ENCODE peak calls at places on chromosomes 1 and 21, in six cellular contexts. One of them, this sample, is unnamed.

GRCh38 chr1:57133686-57134085 is 167.9 kb upstream of the C8B start:
- DNase-seq in GM06990: no peak
- DNase-seq in neural crest cell: no peak
- DNase-seq in H9: no peak
- DNase-seq in mucosa of descending colon: no peak
- DNase-seq in lower leg skin: no peak
- DNase-seq in this sample: no peak

GRCh38 chr1:117346206-117346928 is 20.9 kb upstream of the MAN1A2 start:
- DNase-seq in GM06990: no peak
- DNase-seq in neural crest cell: no peak
- DNase-seq in H9: no peak
- DNase-seq in mucosa of descending colon: no peak
- DNase-seq in lower leg skin: no peak
- DNase-seq in this sample: no peak

GRCh38 chr1:159214149-159214760 is 9.6 kb downstream of the ACKR1 start:
- DNase-seq in GM06990: no peak
- DNase-seq in neural crest cell: peak
- DNase-seq in H9: peak
- DNase-seq in mucosa of descending colon: peak
- DNase-seq in lower leg skin: no peak
- DNase-seq in this sample: peak

GRCh38 chr1:7267493-7267892 is 482.2 kb downstream of the CAMTA1 start:
- DNase-seq in GM06990: no peak
- DNase-seq in neural crest cell: no peak
- DNase-seq in H9: no peak
- DNase-seq in mucosa of descending colon: no peak
- DNase-seq in lower leg skin: peak
- DNase-seq in this sample: no peak

GRCh38 chr21:45871616-45872236 is 109.8 kb upstream of the COL6A1 start:
- DNase-seq in GM06990: no peak
- DNase-seq in neural crest cell: no peak
- DNase-seq in H9: peak
- DNase-seq in mucosa of descending colon: no peak
- DNase-seq in lower leg skin: no peak
- DNase-seq in this sample: no peak

GRCh38 chr21:20882462-20883415 is 115.5 kb upstream of the NCAM2 start:
- DNase-seq in GM06990: no peak
- DNase-seq in neural crest cell: peak
- DNase-seq in H9: peak
- DNase-seq in mucosa of descending colon: peak
- DNase-seq in lower leg skin: no peak
- DNase-seq in this sample: no peak

GRCh38 chr1:17516303-17517214 is 22.9 kb upstream of the ARHGEF10L start:
- DNase-seq in GM06990: no peak
- DNase-seq in neural crest cell: no peak
- DNase-seq in H9: no peak
- DNase-seq in mucosa of descending colon: peak
- DNase-seq in lower leg skin: no peak
- DNase-seq in this sample: no peak

GRCh38 chr1:235650341-235651169 is 971 bp upstream of the GNG4 start:
- DNase-seq in GM06990: no peak
- DNase-seq in neural crest cell: peak
- DNase-seq in H9: peak
- DNase-seq in mucosa of descending colon: peak
- DNase-seq in lower leg skin: peak
- DNase-seq in this sample: peak

GRCh38 chr21:45522986-45523385 is 19.3 kb downstream of the SLC19A1 start:
- DNase-seq in GM06990: no peak
- DNase-seq in neural crest cell: no peak
- DNase-seq in H9: no peak
- DNase-seq in mucosa of descending colon: no peak
- DNase-seq in lower leg skin: peak
- DNase-seq in this sample: no peak

GRCh38 chr1:31822766-31823165 is 6.9 kb upstream of the SPOCD1 start:
- DNase-seq in GM06990: no peak
- DNase-seq in neural crest cell: no peak
- DNase-seq in H9: no peak
- DNase-seq in mucosa of descending colon: no peak
- DNase-seq in lower leg skin: no peak
- DNase-seq in this sample: no peak

GRCh38 chr1:160204526-160205241 is 500 bp upstream of the PEA15 start:
- DNase-seq in GM06990: peak
- DNase-seq in neural crest cell: no peak
- DNase-seq in H9: no peak
- DNase-seq in mucosa of descending colon: peak
- DNase-seq in lower leg skin: peak
- DNase-seq in this sample: peak

GRCh38 chr1:102318104-102318806 is 321.5 kb upstream of the OLFM3 start:
- DNase-seq in GM06990: no peak
- DNase-seq in neural crest cell: no peak
- DNase-seq in H9: no peak
- DNase-seq in mucosa of descending colon: no peak
- DNase-seq in lower leg skin: no peak
- DNase-seq in this sample: no peak

GRCh38 chr1:43031316-43032203 is 72.9 kb upstream of the SLC2A1 start:
- DNase-seq in GM06990: no peak
- DNase-seq in neural crest cell: no peak
- DNase-seq in H9: no peak
- DNase-seq in mucosa of descending colon: peak
- DNase-seq in lower leg skin: no peak
- DNase-seq in this sample: no peak

GRCh38 chr1:34985063-34985770 is at the start of gene TMEM35B:
- DNase-seq in GM06990: peak
- DNase-seq in neural crest cell: peak
- DNase-seq in H9: peak
- DNase-seq in mucosa of descending colon: peak
- DNase-seq in lower leg skin: peak
- DNase-seq in this sample: peak

GRCh38 chr1:244315996-244316395 is 135.7 kb downstream of the ADSS2 start:
- DNase-seq in GM06990: no peak
- DNase-seq in neural crest cell: no peak
- DNase-seq in H9: no peak
- DNase-seq in mucosa of descending colon: no peak
- DNase-seq in lower leg skin: peak
- DNase-seq in this sample: no peak

GRCh38 chr1:10578070-10578469 is 103.3 kb downstream of the PEX14 start:
- DNase-seq in GM06990: no peak
- DNase-seq in neural crest cell: no peak
- DNase-seq in H9: no peak
- DNase-seq in mucosa of descending colon: no peak
- DNase-seq in lower leg skin: no peak
- DNase-seq in this sample: no peak

GRCh38 chr1:111882537-111882936 is 106.9 kb downstream of the KCND3 start:
- DNase-seq in GM06990: no peak
- DNase-seq in neural crest cell: no peak
- DNase-seq in H9: no peak
- DNase-seq in mucosa of descending colon: no peak
- DNase-seq in lower leg skin: no peak
- DNase-seq in this sample: no peak

GRCh38 chr1:202873026-202873425 is 15.9 kb downstream of the RABIF start:
- DNase-seq in GM06990: no peak
- DNase-seq in neural crest cell: no peak
- DNase-seq in H9: no peak
- DNase-seq in mucosa of descending colon: no peak
- DNase-seq in lower leg skin: no peak
- DNase-seq in this sample: no peak

GRCh38 chr1:98203461-98203860 is 282.6 kb upstream of the DPYD start:
- DNase-seq in GM06990: no peak
- DNase-seq in neural crest cell: no peak
- DNase-seq in H9: no peak
- DNase-seq in mucosa of descending colon: no peak
- DNase-seq in lower leg skin: no peak
- DNase-seq in this sample: no peak

GRCh38 chr1:40059292-40059959 is 18.9 kb downstream of the CAP1 start:
- DNase-seq in GM06990: peak
- DNase-seq in neural crest cell: no peak
- DNase-seq in H9: peak
- DNase-seq in mucosa of descending colon: no peak
- DNase-seq in lower leg skin: no peak
- DNase-seq in this sample: no peak

GRCh38 chr1:43801203-43801602 is 93.9 kb downstream of the ST3GAL3 start:
- DNase-seq in GM06990: no peak
- DNase-seq in neural crest cell: no peak
- DNase-seq in H9: no peak
- DNase-seq in mucosa of descending colon: no peak
- DNase-seq in lower leg skin: no peak
- DNase-seq in this sample: no peak

GRCh38 chr1:168452329-168452728 is 91.5 kb downstream of the XCL2 start:
- DNase-seq in GM06990: no peak
- DNase-seq in neural crest cell: no peak
- DNase-seq in H9: no peak
- DNase-seq in mucosa of descending colon: no peak
- DNase-seq in lower leg skin: no peak
- DNase-seq in this sample: no peak
- TF ChIP-seq CTCF in GM06990: peak
- TF ChIP-seq CTCF in neural crest cell: peak
- TF ChIP-seq CTCF in H9: peak
- TF ChIP-seq CTCF in mucosa of descending colon: no peak
- TF ChIP-seq CTCF in lower leg skin: no peak
- TF ChIP-seq CTCF in this sample: peak

DNA sequence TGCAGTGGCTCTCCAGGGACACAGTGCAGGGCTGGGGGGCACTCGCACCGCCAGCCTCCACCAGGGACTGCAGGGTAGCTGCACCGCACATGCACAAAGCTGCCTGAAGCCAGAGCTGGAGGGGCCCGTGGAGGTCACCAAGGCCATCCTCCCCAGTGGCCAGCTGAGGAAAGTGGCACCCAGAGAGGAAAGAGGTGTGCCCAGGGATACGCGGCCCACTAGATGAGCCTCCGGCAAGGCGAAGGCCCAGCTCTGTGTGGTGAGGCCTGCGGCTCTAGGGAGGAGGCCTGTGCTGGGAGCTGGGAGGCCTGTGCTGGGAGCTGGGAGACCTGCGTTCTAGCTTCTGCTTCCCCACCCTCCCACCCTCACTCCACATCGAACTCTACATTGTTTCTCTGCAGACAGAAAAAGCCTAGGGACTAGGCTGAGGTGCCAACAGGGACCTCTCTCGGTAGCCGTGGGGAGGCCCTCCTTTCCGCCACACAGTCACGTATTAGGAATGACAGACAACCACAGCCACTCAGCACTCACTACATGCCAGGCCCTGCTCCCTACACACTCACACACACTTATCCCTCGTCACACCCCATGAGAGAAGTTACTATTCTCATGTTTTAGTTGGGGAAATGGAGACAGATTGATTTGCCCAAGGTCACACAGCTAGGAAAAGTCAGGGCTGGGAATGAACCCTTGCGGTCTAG is 921 bp upstream of the ASCL5 start:
- DNase-seq in GM06990: no peak
- DNase-seq in neural crest cell: no peak
- DNase-seq in H9: no peak
- DNase-seq in mucosa of descending colon: no peak
- DNase-seq in lower leg skin: no peak
- DNase-seq in this sample: no peak
- TF ChIP-seq CTCF in GM06990: no peak
- TF ChIP-seq CTCF in neural crest cell: no peak
- TF ChIP-seq CTCF in H9: no peak
- TF ChIP-seq CTCF in mucosa of descending colon: no peak
- TF ChIP-seq CTCF in lower leg skin: no peak
- TF ChIP-seq CTCF in this sample: no peak

GRCh38 chr1:66220477-66220876 is 313.5 kb upstream of the SGIP1 start:
- DNase-seq in GM06990: no peak
- DNase-seq in neural crest cell: no peak
- DNase-seq in H9: no peak
- DNase-seq in mucosa of descending colon: no peak
- DNase-seq in lower leg skin: no peak
- DNase-seq in this sample: no peak
- TF ChIP-seq CTCF in GM06990: no peak
- TF ChIP-seq CTCF in neural crest cell: no peak
- TF ChIP-seq CTCF in H9: no peak
- TF ChIP-seq CTCF in mucosa of descending colon: no peak
- TF ChIP-seq CTCF in lower leg skin: no peak
- TF ChIP-seq CTCF in this sample: no peak

DNA sequence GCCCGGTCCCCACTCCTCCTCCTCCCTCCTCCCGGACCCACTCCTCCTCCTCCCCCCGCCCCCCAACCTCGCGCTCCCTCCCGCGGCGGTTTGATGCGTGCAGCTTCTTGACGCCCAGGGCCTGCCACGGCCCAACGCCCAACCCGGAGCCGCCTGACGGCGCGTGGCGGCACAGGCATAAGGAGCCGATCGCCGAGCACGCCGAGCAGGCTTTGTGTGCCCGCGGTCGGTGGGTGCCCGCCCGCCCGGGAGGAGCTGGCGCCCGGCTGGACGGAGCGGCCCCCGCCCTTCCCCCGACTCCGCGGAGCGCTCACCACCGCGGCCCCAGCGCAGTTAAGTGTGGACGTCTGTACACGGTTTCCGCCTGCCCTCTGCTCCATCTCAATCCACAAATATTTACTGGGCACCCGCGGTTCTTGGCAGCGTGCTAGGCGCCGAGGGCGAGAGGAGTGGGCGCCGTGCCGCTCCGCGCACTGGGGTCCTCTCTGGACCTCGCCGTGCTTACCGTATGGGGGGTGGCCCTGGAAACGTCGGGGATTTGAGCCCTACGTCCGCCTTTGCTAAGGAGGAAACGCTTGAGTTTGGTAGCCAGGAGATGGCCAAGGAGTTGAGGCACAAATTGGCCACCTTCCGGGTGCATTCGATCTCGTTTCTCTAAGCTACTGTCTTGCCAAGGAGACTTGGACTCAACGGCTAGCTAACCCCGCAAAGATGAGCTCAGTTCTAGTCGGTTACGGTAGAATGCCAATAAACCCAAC is 428 bp upstream of the HDGF start:
- DNase-seq in GM06990: peak
- DNase-seq in neural crest cell: peak
- DNase-seq in H9: peak
- DNase-seq in mucosa of descending colon: peak
- DNase-seq in lower leg skin: peak
- DNase-seq in this sample: peak
- TF ChIP-seq CTCF in GM06990: no peak
- TF ChIP-seq CTCF in neural crest cell: no peak
- TF ChIP-seq CTCF in H9: no peak
- TF ChIP-seq CTCF in mucosa of descending colon: no peak
- TF ChIP-seq CTCF in lower leg skin: no peak
- TF ChIP-seq CTCF in this sample: no peak

DNA sequence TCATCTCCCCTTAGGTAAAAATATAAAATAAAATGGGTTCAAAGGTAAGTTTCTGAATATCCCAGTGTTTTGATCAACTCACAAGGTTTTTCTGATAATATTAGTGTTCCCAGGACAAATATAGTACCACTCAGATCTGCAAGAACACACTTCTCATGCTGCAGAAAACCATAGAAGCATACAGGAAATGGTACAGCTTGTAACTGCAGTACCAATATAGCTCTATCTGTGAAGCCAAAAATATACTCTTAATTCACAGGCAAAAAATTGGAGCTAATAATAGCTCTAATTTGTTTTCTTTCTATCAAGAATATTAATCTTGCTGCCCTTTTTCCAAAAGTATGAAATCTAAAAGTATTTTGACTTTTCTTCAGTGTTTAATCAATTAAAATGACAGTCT is 13.2 kb downstream of the VPS45 start:
- DNase-seq in GM06990: no peak
- DNase-seq in neural crest cell: no peak
- DNase-seq in H9: no peak
- DNase-seq in mucosa of descending colon: no peak
- DNase-seq in lower leg skin: no peak
- DNase-seq in this sample: no peak
- TF ChIP-seq CTCF in GM06990: no peak
- TF ChIP-seq CTCF in neural crest cell: no peak
- TF ChIP-seq CTCF in H9: no peak
- TF ChIP-seq CTCF in mucosa of descending colon: no peak
- TF ChIP-seq CTCF in lower leg skin: no peak
- TF ChIP-seq CTCF in this sample: no peak